ENCODE peak calls at places on chromosomes 16 and 17, in four cellular contexts. D is neuronal stem cell, S is suprapubic skin, Z is right cardiac atrium. V is an unnamed sample.

GRCh38 chr16:1078579-1079021 is 6.1 kb downstream of the SSTR5 start:
- DNase-seq in Z (no peak), D (no peak), S (no peak), V (no peak)

GRCh38 chr16:4733211-4733742 is 794 bp downstream of the ANKS3 start:
- DNase-seq in D (no peak), Z (no peak), S (no peak), V (no peak)

GRCh38 chr17:57211010-57211411 is 45.3 kb upstream of the MSI2 start:
- DNase-seq in Z (no peak), D (no peak), S (no peak), V (no peak)

GRCh38 chr17:57772774-57773173 is 27.7 kb upstream of the CCDC182 start:
- DNase-seq in Z (no peak), S (no peak), D (no peak), V (no peak)

GRCh38 chr16:10625595-10626357 is 45.4 kb upstream of the EMP2 start:
- DNase-seq in Z (no peak), D (no peak), S (no peak), V (no peak)

GRCh38 chr16:86398622-86399021 is 111.7 kb upstream of the FOXF1 start:
- DNase-seq in Z (no peak), S (no peak), D (no peak), V (no peak)

GRCh38 chr16:83137326-83137770 is 510.6 kb downstream of the CDH13 start:
- DNase-seq in Z (no peak), D (peak; percentile 24), S (no peak), V (no peak)

GRCh38 chr17:13599168-13599577 is 2.6 kb downstream of the HS3ST3A1 start:
- DNase-seq in Z (no peak), D (no peak), S (no peak), V (no peak)

GRCh38 chr16:76535-77272 is 1.3 kb upstream of the MPG start:
- DNase-seq in D (no peak), Z (peak; percentile 95), S (peak; percentile 92), V (peak; percentile 72)

GRCh38 chr17:17798010-17798556 is 38.7 kb downstream of the SREBF1 start:
- DNase-seq in S (no peak), Z (no peak), D (no peak), V (no peak)

GRCh38 chr17:46795379-46795952 is 23.0 kb downstream of the WNT3 start:
- DNase-seq in D (no peak), Z (no peak), S (no peak), V (no peak)

GRCh38 chr17:42554250-42555121 is 1.8 kb downstream of the HSD17B1 start:
- DNase-seq in D (peak; percentile 86), S (peak; percentile 92), Z (peak; percentile 96), V (peak; percentile 77)

GRCh38 chr16:14354561-14355351 is 275.3 kb downstream of the PARN start:
- DNase-seq in S (no peak), D (no peak), Z (no peak), V (no peak)

GRCh38 chr17:66707051-66707450 is 127.9 kb upstream of the CACNG5 start:
- DNase-seq in D (peak; percentile 21), S (no peak), Z (no peak), V (no peak)

GRCh38 chr17:58233547-58233946 is 4.8 kb upstream of the LPO start:
- DNase-seq in S (no peak), Z (no peak), D (no peak), V (no peak)

GRCh38 chr17:5699789-5700188 is 115.5 kb upstream of the NLRP1 start:
- DNase-seq in Z (no peak), D (no peak), S (no peak), V (no peak)

GRCh38 chr17:79834575-79835469 is 4.4 kb downstream of the CBX4 start:
- DNase-seq in S (no peak), Z (peak; percentile 78), D (no peak), V (no peak)

GRCh38 chr17:79835470-79835899 is 3.8 kb downstream of the CBX4 start:
- DNase-seq in Z (no peak), S (no peak), D (no peak), V (no peak)

GRCh38 chr17:79833110-79833450 is 6.2 kb downstream of the CBX4 start:
- DNase-seq in Z (no peak), D (no peak), S (no peak), V (no peak)

GRCh38 chr17:79832211-79833109 is 6.8 kb downstream of the CBX4 start:
- DNase-seq in D (no peak), Z (peak; percentile 78), S (no peak), V (no peak)

DNA sequence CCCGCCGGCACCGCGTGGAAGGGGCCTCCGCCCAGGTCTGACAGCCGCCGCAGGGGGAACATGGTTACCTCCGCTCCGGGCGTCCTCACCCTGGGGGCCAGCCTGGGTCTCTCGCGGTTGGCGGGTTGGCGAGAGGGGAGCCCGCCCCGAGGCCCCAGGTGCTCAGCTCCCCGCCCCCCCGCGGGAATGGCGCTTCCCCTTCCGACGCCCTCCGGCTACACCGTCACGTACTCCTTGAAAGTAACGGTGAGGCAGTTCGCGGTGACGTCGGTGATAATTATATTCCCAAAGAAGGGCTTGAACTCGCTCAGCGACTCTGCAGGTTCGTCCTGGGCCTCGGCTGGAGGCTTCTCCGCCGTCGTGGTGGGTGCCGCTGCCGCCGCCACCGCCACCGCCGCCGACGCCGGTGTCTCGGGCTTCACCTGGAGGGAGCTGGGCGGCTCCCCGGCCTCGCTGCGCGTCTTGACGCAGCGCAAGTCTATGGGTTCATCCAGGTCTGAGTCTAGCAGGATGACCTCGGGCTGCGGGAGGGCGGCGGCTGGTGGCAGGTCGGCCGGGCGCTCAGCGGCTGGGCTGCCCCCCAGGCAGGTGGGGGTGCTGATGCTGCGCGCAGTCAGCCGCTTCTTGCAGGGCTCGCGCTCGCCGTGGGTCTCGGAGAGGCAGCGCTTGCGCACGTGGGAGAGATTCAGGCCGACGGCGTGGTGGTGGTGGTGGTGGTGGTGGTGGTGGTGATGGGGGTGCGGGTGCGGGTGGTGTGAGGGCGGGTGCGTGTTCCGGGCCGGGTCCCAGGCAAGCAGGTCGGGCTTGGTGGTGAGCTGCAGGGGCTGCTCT is 5.3 kb downstream of the CBX4 start:
- DNase-seq in Z (peak; percentile 66), S (no peak), D (no peak), V (no peak)
- H3K4me1 ChIP-seq in Z (peaks cover 13% of the 10 kb centered on the region), S (peaks cover 66% of the 10 kb centered on the region), D (peaks cover 47% of the 10 kb centered on the region), V (peaks cover 47% of the 10 kb centered on the region)

GRCh38 chr16:57668630-57669475 is 747 bp downstream of the ADGRG3 start:
- DNase-seq in Z (no peak), D (no peak), S (peak; percentile 57), V (no peak)
- H3K4me1 ChIP-seq in Z (no peaks in the 10 kb centered on the region), D (peaks cover 3% of the 10 kb centered on the region), S (peaks cover 5% of the 10 kb centered on the region), V (no peaks in the 10 kb centered on the region)

GRCh38 chr17:45308016-45308365 is 8.8 kb downstream of the MAP3K14 start:
- DNase-seq in D (no peak), S (no peak), Z (no peak), V (no peak)

GRCh38 chr17:45306623-45307022 is 10.2 kb downstream of the MAP3K14 start:
- DNase-seq in D (no peak), S (no peak), Z (no peak), V (no peak)

GRCh38 chr17:45308840-45309239 is 8.0 kb downstream of the MAP3K14 start:
- DNase-seq in D (no peak), Z (no peak), S (no peak), V (no peak)

GRCh38 chr17:45306094-45306493 is 10.7 kb downstream of the MAP3K14 start:
- DNase-seq in Z (no peak), S (no peak), D (no peak), V (no peak)

DNA sequence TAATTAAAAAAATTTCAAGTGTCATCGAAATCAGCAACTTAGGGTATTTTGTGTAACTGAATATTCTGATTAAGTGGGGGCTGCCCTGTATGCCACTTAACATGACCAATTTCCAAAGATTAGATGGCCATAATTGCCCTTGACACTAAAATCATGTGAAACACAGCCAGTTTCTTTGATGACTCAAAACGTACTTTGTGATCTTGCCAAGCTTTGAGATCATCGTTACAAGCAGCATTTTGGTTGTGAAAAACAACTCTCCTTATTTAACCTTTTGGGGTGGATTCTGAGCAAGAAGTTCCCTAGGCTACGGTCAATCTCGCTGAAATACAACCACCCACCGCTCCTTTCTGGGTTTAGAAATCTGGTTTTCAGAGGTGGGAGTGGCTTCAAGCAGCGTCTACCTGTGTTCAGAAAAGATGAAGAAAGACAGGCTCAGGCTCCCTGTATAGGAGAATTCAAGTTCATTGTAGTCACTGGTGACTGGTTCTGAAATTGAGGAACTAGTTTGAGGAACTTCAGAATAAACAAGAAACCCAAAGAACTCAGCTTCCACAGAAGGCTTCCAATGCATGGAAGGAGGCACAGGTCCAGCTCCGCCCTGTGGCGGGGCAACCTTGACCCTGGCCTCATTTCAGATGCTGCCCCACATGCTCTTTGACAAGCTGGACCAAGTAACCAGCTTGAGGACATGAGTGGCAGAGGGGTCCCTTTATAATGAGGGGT is 9.4 kb downstream of the MAP3K14 start:
- DNase-seq in Z (no peak), D (no peak), S (no peak), V (no peak)
- H3K4me1 ChIP-seq in Z (peaks cover 39% of the 10 kb centered on the region), D (no peaks in the 10 kb centered on the region), S (peaks cover 83% of the 10 kb centered on the region), V (peaks cover 82% of the 10 kb centered on the region)

GRCh38 chr16:89326721-89327120 is 109.2 kb downstream of the ZNF778 start:
- DNase-seq in S (no peak), Z (no peak), D (no peak), V (no peak)
- H3K4me1 ChIP-seq in S (peaks cover 65% of the 10 kb centered on the region), Z (peaks cover 27% of the 10 kb centered on the region), D (peaks cover 31% of the 10 kb centered on the region), V (peaks cover 38% of the 10 kb centered on the region)

GRCh38 chr17:64398330-64398729 is 7.7 kb upstream of the PECAM1 start:
- DNase-seq in Z (no peak), D (no peak), S (no peak), V (no peak)
- H3K4me1 ChIP-seq in Z (no peaks in the 10 kb centered on the region), D (no peaks in the 10 kb centered on the region), S (no peaks in the 10 kb centered on the region), V (no peaks in the 10 kb centered on the region)

GRCh38 chr17:68199837-68200688 is 47.8 kb upstream of the AMZ2 start:
- DNase-seq in D (no peak), S (peak; percentile 44), Z (no peak), V (no peak)
- H3K4me1 ChIP-seq in D (peaks cover 13% of the 10 kb centered on the region), S (peaks cover 60% of the 10 kb centered on the region), Z (peaks cover 3% of the 10 kb centered on the region), V (peaks cover 62% of the 10 kb centered on the region)

V was measured in tibial nerve.